ENCODE peak calls at places on chromosome 19, in ten cellular contexts. A is putamen, V is fibroblast of lung, X is HS-5, W is HTR-8/SVneo, H is smooth muscle cell of the brain vasculature, S is HT-29, J is LoVo, Q is A549, P is osteoblast. O is an unnamed sample.

GRCh38 chr19:32708457-32708856 is 11.1 kb upstream of the TDRD12 start:
- DNase-seq in A (no peak), V (no peak), X (no peak), W (no peak), H (no peak), S (no peak), J (no peak), Q (no peak), P (no peak), O (no peak)

GRCh38 chr19:42831221-42832019 is 48.1 kb downstream of the PSG1 start:
- DNase-seq in A (peak; percentile 70), V (no peak), X (no peak), W (no peak), H (no peak), S (peak; percentile 75), J (peak; percentile 60), Q (peak; percentile 77), P (no peak), O (no peak)

GRCh38 chr19:1273263-1274041 is 1.9 kb upstream of the FAM174C start:
- DNase-seq in A (no peak), V (no peak), X (no peak), W (no peak), H (no peak), S (no peak), J (no peak), Q (no peak), P (no peak), O (no peak)

GRCh38 chr19:12867120-12868099 is 13.8 kb downstream of the DNASE2 start:
- DNase-seq in A (no peak), V (peak; percentile 52), X (no peak), W (peak; percentile 73), H (no peak), S (no peak), J (peak; percentile 48), Q (no peak), P (peak; percentile 96), O (no peak)

GRCh38 chr19:1360818-1361461 is 22.8 kb upstream of the NDUFS7 start:
- DNase-seq in A (peak; percentile 87), V (peak; percentile 77), X (peak; percentile 33), W (no peak), H (no peak), S (no peak), J (no peak), Q (no peak), P (peak; percentile 98), O (no peak)

GRCh38 chr19:18282788-18283141 is 1.3 kb upstream of the JUND start:
- DNase-seq in A (no peak), V (no peak), X (no peak), W (no peak), H (no peak), S (peak; percentile 15), J (peak; percentile 32), Q (no peak), P (peak; percentile 53), O (no peak)

GRCh38 chr19:14366529-14366928 is 14.7 kb upstream of the ADGRE5 start:
- DNase-seq in A (no peak), V (peak; percentile 81), X (no peak), W (peak; percentile 69), H (peak; percentile 51), S (peak; percentile 88), J (peak; percentile 70), Q (no peak), P (no peak), O (peak; percentile 92)

GRCh38 chr19:17327654-17328516 is 6.8 kb downstream of the ANO8 start:
- DNase-seq in A (no peak), V (peak; percentile 48), X (no peak), W (no peak), H (no peak), S (peak; percentile 89), J (no peak), Q (no peak), P (peak; percentile 92), O (peak; percentile 17)

GRCh38 chr19:36059180-36059910 is 4.6 kb downstream of the WDR62 start:
- DNase-seq in A (no peak), V (no peak), X (no peak), W (no peak), H (no peak), S (no peak), J (no peak), Q (no peak), P (no peak), O (no peak)

GRCh38 chr19:49165111-49165750 is 7.6 kb downstream of the TRPM4 start:
- DNase-seq in A (no peak), V (no peak), X (no peak), W (no peak), H (no peak), S (peak; percentile 49), J (no peak), Q (no peak), P (peak; percentile 61), O (no peak)

GRCh38 chr19:9586764-9587163 is 2.5 kb upstream of the ZNF121 start:
- DNase-seq in A (peak; percentile 37), V (peak; percentile 70), X (peak; percentile 36), W (peak; percentile 35), H (no peak), S (peak; percentile 84), J (peak; percentile 71), Q (no peak), P (peak; percentile 74), O (peak; percentile 76)

GRCh38 chr19:35414442-35414841 is 33.6 kb upstream of the FFAR2 start:
- DNase-seq in A (no peak), V (no peak), X (no peak), W (no peak), H (no peak), S (no peak), J (no peak), Q (no peak), P (no peak), O (no peak)

GRCh38 chr19:34313188-34313587 is 51.8 kb upstream of the GPI start:
- DNase-seq in A (no peak), V (peak; percentile 52), X (peak; percentile 76), W (no peak), H (no peak), S (no peak), J (no peak), Q (no peak), P (peak; percentile 74), O (no peak)

GRCh38 chr19:45524575-45525129 is 17.4 kb downstream of the VASP start:
- DNase-seq in A (no peak), V (no peak), X (no peak), W (no peak), H (no peak), S (no peak), J (no peak), Q (no peak), P (no peak), O (no peak)

GRCh38 chr19:19410553-19411550 is 5.4 kb downstream of the GATAD2A start:
- DNase-seq in A (no peak), V (no peak), X (no peak), W (no peak), H (no peak), S (no peak), J (no peak), Q (no peak), P (no peak), O (no peak)

GRCh38 chr19:3375221-3376088 is 9.1 kb downstream of the NFIC start:
- DNase-seq in A (peak; percentile 86), V (peak; percentile 91), X (no peak), W (no peak), H (no peak), S (no peak), J (no peak), Q (no peak), P (peak; percentile 95), O (no peak)

GRCh38 chr19:18300930-18301717 is 19.7 kb upstream of the JUND start:
- DNase-seq in A (no peak), V (peak; percentile 74), X (no peak), W (peak; percentile 64), H (no peak), S (peak; percentile 39), J (peak; percentile 75), Q (no peak), P (peak; percentile 99), O (no peak)

GRCh38 chr19:52923782-52924593 is 760 bp upstream of the ZNF888 start:
- DNase-seq in A (peak; percentile 8), V (peak; percentile 45), X (no peak), W (no peak), H (no peak), S (peak; percentile 90), J (peak; percentile 44), Q (no peak), P (no peak), O (no peak)

GRCh38 chr19:16180611-16181010 is 4.6 kb upstream of the FAM32A start:
- DNase-seq in A (no peak), V (peak; percentile 70), X (peak; percentile 52), W (peak; percentile 62), H (no peak), S (no peak), J (peak; percentile 33), Q (no peak), P (peak; percentile 92), O (no peak)

GRCh38 chr19:664913-665443 is 2.0 kb upstream of the RNF126 start:
- DNase-seq in A (peak; percentile 63), V (peak; percentile 71), X (no peak), W (peak; percentile 85), H (peak; percentile 55), S (peak; percentile 71), J (peak; percentile 73), Q (peak; percentile 86), P (peak; percentile 99), O (peak; percentile 81)

GRCh38 chr19:55117063-55117635 is 288 bp downstream of the PPP1R12C start:
- DNase-seq in A (no peak), V (no peak), X (no peak), W (no peak), H (no peak), S (no peak), J (no peak), Q (no peak), P (peak; percentile 91), O (no peak)

GRCh38 chr19:20279516-20279915 is 112.5 kb downstream of the ZNF486 start:
- DNase-seq in A (peak; percentile 83), V (no peak), X (no peak), W (no peak), H (no peak), S (no peak), J (no peak), Q (no peak), P (no peak), O (no peak)

GRCh38 chr19:29690842-29691241 is 24.2 kb downstream of the C19orf12 start:
- DNase-seq in A (no peak), V (peak; percentile 66), X (no peak), W (no peak), H (no peak), S (peak; percentile 62), J (no peak), Q (peak; percentile 79), P (peak; percentile 61), O (peak; percentile 12)

GRCh38 chr19:18488403-18488723 is 33.5 kb downstream of the ELL start:
- DNase-seq in A (no peak), V (no peak), X (no peak), W (no peak), H (no peak), S (peak; percentile 37), J (no peak), Q (peak; percentile 58), P (peak; percentile 95), O (no peak)

GRCh38 chr19:44598880-44599279 is 14.5 kb upstream of the IGSF23 start:
- DNase-seq in A (no peak), V (no peak), X (no peak), W (no peak), H (no peak), S (peak; percentile 97), J (peak; percentile 71), Q (no peak), P (no peak), O (no peak)

GRCh38 chr19:55333870-55334269 is 5.8 kb upstream of the KMT5C start:
- DNase-seq in A (no peak), V (no peak), X (no peak), W (no peak), H (no peak), S (peak; percentile 98), J (peak; percentile 84), Q (no peak), P (peak; percentile 15), O (no peak)

GRCh38 chr19:41616785-41617621 is 9.9 kb downstream of the CEACAM4 start:
- DNase-seq in A (no peak), V (no peak), X (no peak), W (peak; percentile 19), H (peak; percentile 1), S (peak; percentile 73), J (peak; percentile 28), Q (peak; percentile 49), P (no peak), O (no peak)

GRCh38 chr19:47324502-47324901 is 7.5 kb upstream of the C5AR2 start:
- DNase-seq in A (no peak), V (no peak), X (no peak), W (no peak), H (no peak), S (no peak), J (no peak), Q (no peak), P (no peak), O (no peak)

O was measured in NCI-H2171 treated with DMSO at 0.1 percent for 48 hours.